ENCODE peak calls at places on chromosomes 7 and 10, in four cellular contexts. One of them, this sample, is unnamed.

GRCh38 chr7:30927559-30927958 is 15.9 kb downstream of the AQP1 start:
- DNase-seq in Right ventricle myocardium superior: no peak
- DNase-seq in ureter: no peak
- DNase-seq in mucosa of descending colon: peak; percentile 22
- DNase-seq in this sample: no peak

GRCh38 chr7:158586499-158587191 is 978 bp downstream of the PTPRN2 start:
- DNase-seq in Right ventricle myocardium superior: no peak
- DNase-seq in mucosa of descending colon: no peak
- DNase-seq in ureter: no peak
- DNase-seq in this sample: no peak

GRCh38 chr7:41437257-41438196 is 265.4 kb downstream of the INHBA start:
- DNase-seq in Right ventricle myocardium superior: no peak
- DNase-seq in mucosa of descending colon: no peak
- DNase-seq in ureter: no peak
- DNase-seq in this sample: no peak

GRCh38 chr7:107744345-107744750 is 406 bp downstream of the CBLL1 start:
- DNase-seq in mucosa of descending colon: no peak
- DNase-seq in ureter: no peak
- DNase-seq in Right ventricle myocardium superior: no peak
- DNase-seq in this sample: no peak

GRCh38 chr10:43981232-43981631 is 332.6 kb upstream of the ZNF32 start:
- DNase-seq in Right ventricle myocardium superior: no peak
- DNase-seq in mucosa of descending colon: no peak
- DNase-seq in ureter: peak; percentile 5
- DNase-seq in this sample: no peak

GRCh38 chr7:152462995-152463713 is 27.4 kb upstream of the KMT2C start:
- DNase-seq in mucosa of descending colon: no peak
- DNase-seq in ureter: peak; percentile 64
- DNase-seq in Right ventricle myocardium superior: no peak
- DNase-seq in this sample: no peak

GRCh38 chr10:36725581-36726520 is 399.5 kb upstream of the ANKRD30A start:
- DNase-seq in ureter: no peak
- DNase-seq in mucosa of descending colon: no peak
- DNase-seq in Right ventricle myocardium superior: no peak
- DNase-seq in this sample: no peak

GRCh38 chr10:11863353-11864105 is 40.4 kb downstream of the PROSER2 start:
- DNase-seq in Right ventricle myocardium superior: no peak
- DNase-seq in ureter: no peak
- DNase-seq in mucosa of descending colon: no peak
- DNase-seq in this sample: no peak

GRCh38 chr7:99990417-99990816 is 14.6 kb upstream of the AZGP1 start:
- DNase-seq in mucosa of descending colon: no peak
- DNase-seq in Right ventricle myocardium superior: no peak
- DNase-seq in ureter: no peak
- DNase-seq in this sample: no peak

GRCh38 chr10:70621497-70622078 is 19.0 kb upstream of the PRF1 start:
- DNase-seq in mucosa of descending colon: no peak
- DNase-seq in ureter: no peak
- DNase-seq in Right ventricle myocardium superior: no peak
- DNase-seq in this sample: no peak

This sample was measured in upper lobe of left lung.